ENCODE peak calls at places on chromosomes 7 and 10, in four cellular contexts. One of them, this sample, is unnamed.

GRCh38 chr10:70740441-70741288 is 44.5 kb downstream of the TBATA start:
- DNase-seq in effector CD4-positive, alpha-beta T cell: no peak
- DNase-seq in AG09319: no peak
- DNase-seq in activated B cell treated with CpG ODN at 0.5 μM for 24 hours: no peak
- DNase-seq in this sample: no peak

GRCh38 chr10:32004161-32004591 is 52.0 kb downstream of the KIF5B start:
- DNase-seq in AG09319: no peak
- DNase-seq in effector CD4-positive, alpha-beta T cell: no peak
- DNase-seq in activated B cell treated with CpG ODN at 0.5 μM for 24 hours: no peak
- DNase-seq in this sample: no peak

GRCh38 chr7:961546-962400 is 7.3 kb upstream of the ADAP1 start:
- DNase-seq in AG09319: no peak
- DNase-seq in effector CD4-positive, alpha-beta T cell: no peak
- DNase-seq in activated B cell treated with CpG ODN at 0.5 μM for 24 hours: no peak
- DNase-seq in this sample: no peak

GRCh38 chr10:71246591-71247143 is 34.3 kb downstream of the UNC5B start:
- DNase-seq in activated B cell treated with CpG ODN at 0.5 μM for 24 hours: no peak
- DNase-seq in AG09319: no peak
- DNase-seq in effector CD4-positive, alpha-beta T cell: no peak
- DNase-seq in this sample: no peak

GRCh38 chr7:94509264-94509878 is at the start of gene CASD1:
- DNase-seq in activated B cell treated with CpG ODN at 0.5 μM for 24 hours: peak; percentile 69
- DNase-seq in AG09319: no peak
- DNase-seq in effector CD4-positive, alpha-beta T cell: peak; percentile 42
- DNase-seq in this sample: no peak

GRCh38 chr7:141700848-141701371 is 1.1 kb downstream of the DENND11 start:
- DNase-seq in effector CD4-positive, alpha-beta T cell: no peak
- DNase-seq in activated B cell treated with CpG ODN at 0.5 μM for 24 hours: peak; percentile 18
- DNase-seq in AG09319: no peak
- DNase-seq in this sample: no peak

GRCh38 chr7:158728911-158729645 is 24.5 kb upstream of the NCAPG2 start:
- DNase-seq in activated B cell treated with CpG ODN at 0.5 μM for 24 hours: no peak
- DNase-seq in AG09319: no peak
- DNase-seq in effector CD4-positive, alpha-beta T cell: no peak
- DNase-seq in this sample: no peak

GRCh38 chr7:152859781-152860191 is 100.2 kb downstream of the ACTR3B start:
- DNase-seq in AG09319: no peak
- DNase-seq in effector CD4-positive, alpha-beta T cell: no peak
- DNase-seq in activated B cell treated with CpG ODN at 0.5 μM for 24 hours: no peak
- DNase-seq in this sample: no peak

GRCh38 chr7:92873776-92874175 is 37.4 kb upstream of the CDK6 start:
- DNase-seq in activated B cell treated with CpG ODN at 0.5 μM for 24 hours: no peak
- DNase-seq in effector CD4-positive, alpha-beta T cell: no peak
- DNase-seq in AG09319: no peak
- DNase-seq in this sample: no peak

GRCh38 chr10:104340099-104340594 is 1.9 kb upstream of the ITPRIP start:
- DNase-seq in AG09319: no peak
- DNase-seq in effector CD4-positive, alpha-beta T cell: no peak
- DNase-seq in activated B cell treated with CpG ODN at 0.5 μM for 24 hours: no peak
- DNase-seq in this sample: no peak

GRCh38 chr7:112792431-112792830 is 2.2 kb upstream of the TMEM168 start:
- DNase-seq in effector CD4-positive, alpha-beta T cell: no peak
- DNase-seq in AG09319: no peak
- DNase-seq in activated B cell treated with CpG ODN at 0.5 μM for 24 hours: no peak
- DNase-seq in this sample: no peak

GRCh38 chr7:1646391-1646790 is 23.7 kb upstream of the ELFN1 start:
- DNase-seq in effector CD4-positive, alpha-beta T cell: no peak
- DNase-seq in AG09319: no peak
- DNase-seq in activated B cell treated with CpG ODN at 0.5 μM for 24 hours: no peak
- DNase-seq in this sample: no peak

GRCh38 chr7:78702770-78703169 is 750.7 kb downstream of the MAGI2 start:
- DNase-seq in effector CD4-positive, alpha-beta T cell: no peak
- DNase-seq in activated B cell treated with CpG ODN at 0.5 μM for 24 hours: no peak
- DNase-seq in AG09319: peak; percentile 60
- DNase-seq in this sample: peak; percentile 88

GRCh38 chr10:70122742-70123141 is 9.9 kb downstream of the AIFM2 start:
- DNase-seq in effector CD4-positive, alpha-beta T cell: no peak
- DNase-seq in activated B cell treated with CpG ODN at 0.5 μM for 24 hours: no peak
- DNase-seq in AG09319: no peak
- DNase-seq in this sample: no peak

GRCh38 chr7:85160223-85160622 is 26.6 kb downstream of the SEMA3D start:
- DNase-seq in activated B cell treated with CpG ODN at 0.5 μM for 24 hours: no peak
- DNase-seq in effector CD4-positive, alpha-beta T cell: no peak
- DNase-seq in AG09319: no peak
- DNase-seq in this sample: no peak

This sample was measured in AG04450.